ENCODE peak calls at places on chromosomes 1 and 21, in nine cellular contexts. Z is PC-3, E is Peyer's patch, G is endodermal cell, T is heart left ventricle, R is kidney epithelial cell, L is right atrium auricular region, W is upper lobe of right lung, C is Panc1. P is an unnamed sample.

GRCh38 chr1:47406966-47407365 is 9.1 kb upstream of the FOXE3 start:
- DNase-seq in Z (no peak), E (no peak), G (no peak), T (no peak), R (no peak), L (no peak), W (no peak), C (no peak), P (no peak)

GRCh38 chr1:152220166-152221163 is 3.5 kb downstream of the HRNR start:
- DNase-seq in Z (no peak), E (no peak), G (no peak), T (no peak), R (no peak), L (no peak), W (peak; percentile 55), C (no peak), P (no peak)

GRCh38 chr1:235502601-235503332 is 1.5 kb downstream of the B3GALNT2 start:
- DNase-seq in Z (peak; percentile 28), E (no peak), G (no peak), T (no peak), R (no peak), L (no peak), W (no peak), C (no peak), P (no peak)

GRCh38 chr1:209409786-209410185 is 173.7 kb upstream of the CAMK1G start:
- DNase-seq in Z (peak; percentile 99), E (no peak), G (no peak), T (no peak), R (peak; percentile 48), L (no peak), W (no peak), C (no peak), P (no peak)

GRCh38 chr21:19853709-19854575 is 1144.3 kb upstream of the NCAM2 start:
- DNase-seq in Z (no peak), E (peak; percentile 20), G (peak; percentile 55), T (no peak), R (no peak), L (no peak), W (peak; percentile 47), C (no peak), P (no peak)

GRCh38 chr1:68112835-68113243 is 62.4 kb upstream of the DIRAS3 start:
- DNase-seq in Z (peak; percentile 95), E (no peak), G (peak; percentile 22), T (no peak), R (no peak), L (no peak), W (no peak), C (no peak), P (no peak)

GRCh38 chr1:169511339-169512028 is 25.7 kb upstream of the SLC19A2 start:
- DNase-seq in Z (peak; percentile 93), E (no peak), G (no peak), T (no peak), R (peak; percentile 56), L (peak; percentile 70), W (no peak), C (no peak), P (no peak)

GRCh38 chr1:79105499-79105898 is 99.0 kb upstream of the ADGRL4 start:
- DNase-seq in Z (no peak), E (no peak), G (no peak), T (no peak), R (no peak), L (no peak), W (no peak), C (no peak), P (no peak)

GRCh38 chr1:58439946-58440345 is 106.6 kb downstream of the OMA1 start:
- DNase-seq in Z (no peak), E (no peak), G (no peak), T (no peak), R (no peak), L (no peak), W (no peak), C (no peak), P (no peak)

GRCh38 chr1:48076017-48076416 is 78.8 kb upstream of the TRABD2B start:
- DNase-seq in Z (no peak), E (no peak), G (peak; percentile 12), T (no peak), R (no peak), L (no peak), W (no peak), C (no peak), P (no peak)

GRCh38 chr1:29698033-29698432 is 461.7 kb downstream of the PTPRU start:
- DNase-seq in Z (peak; percentile 85), E (no peak), G (peak; percentile 90), T (no peak), R (no peak), L (no peak), W (peak; percentile 60), C (no peak), P (no peak)

GRCh38 chr1:91768786-91769697 is 116.9 kb downstream of the TGFBR3 start:
- DNase-seq in Z (peak; percentile 73), E (no peak), G (no peak), T (no peak), R (no peak), L (no peak), W (no peak), C (no peak), P (no peak)

GRCh38 chr1:162391790-162392563 is 10.4 kb downstream of the C1orf226 start:
- DNase-seq in Z (peak; percentile 71), E (no peak), G (peak; percentile 60), T (no peak), R (no peak), L (peak; percentile 51), W (no peak), C (peak; percentile 22), P (no peak)

GRCh38 chr1:89198500-89199072 is at the start of gene GBP4:
- DNase-seq in Z (peak; percentile 20), E (peak; percentile 64), G (peak; percentile 54), T (peak; percentile 76), R (peak; percentile 5), L (peak; percentile 62), W (peak; percentile 68), C (no peak), P (no peak)

GRCh38 chr1:228059536-228060457 is 22.7 kb upstream of the ARF1 start:
- DNase-seq in Z (peak; percentile 94), E (peak; percentile 96), G (peak; percentile 100), T (peak; percentile 75), R (no peak), L (no peak), W (peak; percentile 99), C (no peak), P (no peak)

GRCh38 chr1:228062085-228062791 is 20.3 kb upstream of the ARF1 start:
- DNase-seq in Z (no peak), E (peak; percentile 33), G (no peak), T (peak; percentile 57), R (no peak), L (no peak), W (peak; percentile 61), C (no peak), P (no peak)

GRCh38 chr1:228061411-228062084 is 21.0 kb upstream of the ARF1 start:
- DNase-seq in Z (no peak), E (peak; percentile 27), G (no peak), T (no peak), R (no peak), L (no peak), W (peak; percentile 62), C (no peak), P (no peak)

GRCh38 chr1:228058981-228059535 is 23.4 kb upstream of the ARF1 start:
- DNase-seq in Z (no peak), E (no peak), G (no peak), T (peak; percentile 66), R (no peak), L (no peak), W (no peak), C (no peak), P (no peak)

DNA sequence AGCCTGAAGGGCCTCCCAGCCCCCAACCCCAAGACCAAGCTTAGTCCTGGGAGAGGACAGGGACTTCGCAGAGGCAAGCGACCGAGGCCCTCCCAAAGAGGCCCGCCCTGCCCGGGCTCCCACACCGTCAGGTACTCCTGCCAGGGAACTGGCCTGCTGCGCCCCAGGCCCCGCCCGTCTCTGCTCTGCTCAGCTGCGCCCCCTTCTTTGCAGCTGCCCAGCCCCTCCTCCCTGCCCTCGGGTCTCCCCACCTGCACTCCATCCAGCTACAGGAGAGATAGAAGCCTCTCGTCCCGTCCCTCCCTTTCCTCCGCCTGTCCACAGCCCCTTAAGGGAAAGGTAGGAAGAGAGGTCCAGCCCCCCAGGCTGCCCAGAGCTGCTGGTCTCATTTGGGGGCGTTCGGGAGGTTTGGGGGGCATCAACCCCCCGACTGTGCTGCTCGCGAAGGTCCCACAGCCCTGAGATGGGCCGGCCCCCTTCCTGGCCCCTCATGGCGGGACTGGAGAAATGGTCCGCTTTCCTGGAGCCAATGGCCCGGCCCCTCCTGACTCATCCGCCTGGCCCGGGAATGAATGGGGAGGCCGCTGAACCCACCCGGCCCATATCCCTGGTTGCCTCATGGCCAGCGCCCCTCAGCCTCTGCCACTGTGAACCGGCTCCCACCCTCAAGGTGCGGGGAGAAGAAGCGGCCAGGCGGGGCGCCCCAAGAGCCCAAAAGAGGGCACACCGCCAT is 21.9 kb upstream of the ARF1 start:
- DNase-seq in Z (no peak), E (peak; percentile 58), G (peak; percentile 92), T (peak; percentile 42), R (no peak), L (no peak), W (peak; percentile 81), C (no peak), P (no peak)
- H3K4me3 ChIP-seq in Z (peak overlapping the region; percentile 58), E (peak overlapping the region; percentile 49), G (peak overlapping the region; percentile 29), T (no peak overlapping the region), R (peak overlapping the region; percentile 29), L (peak overlapping the region; percentile 17), W (peak overlapping the region; percentile 38), C (peak overlapping the region; percentile 46), P (peak overlapping the region; percentile 49)

GRCh38 chr1:22645936-22646335 is 2.5 kb downstream of the C1QC start:
- DNase-seq in Z (no peak), E (no peak), G (no peak), T (no peak), R (no peak), L (no peak), W (peak; percentile 77), C (no peak), P (no peak)
- H3K4me3 ChIP-seq in Z (no peak overlapping the region), E (peak overlapping the region; percentile 31), G (no peak overlapping the region), T (peak overlapping the region; percentile 44), R (no peak overlapping the region), L (no peak overlapping the region), W (peak overlapping the region; percentile 34), C (no peak overlapping the region), P (peak overlapping the region; percentile 61)

DNA sequence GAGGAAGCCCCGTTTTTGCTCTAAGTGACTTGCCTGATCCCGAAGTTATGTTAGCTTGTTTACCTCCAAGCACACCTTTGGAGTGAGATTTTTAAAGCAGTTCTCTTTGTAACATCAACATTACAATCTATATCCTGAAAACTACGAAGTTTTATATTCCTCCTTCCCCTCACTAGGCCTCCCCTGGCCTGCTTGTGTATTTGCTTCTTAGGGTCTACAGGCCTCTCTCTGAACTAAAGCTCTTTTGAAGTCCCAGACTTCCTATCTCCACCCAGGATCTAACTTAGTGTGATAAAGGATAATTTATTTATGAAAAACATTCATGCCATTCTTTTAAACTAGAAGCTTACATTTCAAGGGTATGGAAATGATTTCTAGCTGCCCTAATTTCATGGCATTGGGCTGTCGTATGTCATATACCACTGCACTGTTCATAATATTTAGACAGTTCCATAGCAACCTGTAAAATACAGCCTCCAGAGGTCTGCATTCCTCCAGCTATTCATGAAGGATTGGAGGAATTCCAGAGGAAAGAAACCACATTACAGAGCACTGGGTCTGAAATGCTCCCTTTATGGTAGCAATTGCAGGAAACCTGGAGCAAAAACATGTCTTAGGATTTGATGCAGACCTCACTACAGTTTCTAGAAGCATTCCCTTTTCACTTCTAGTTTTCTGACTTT is 36.0 kb upstream of the RGS1 start:
- DNase-seq in Z (peak; percentile 88), E (no peak), G (no peak), T (no peak), R (peak; percentile 89), L (no peak), W (no peak), C (no peak), P (no peak)
- H3K4me3 ChIP-seq in Z (no peak overlapping the region), E (no peak overlapping the region), G (no peak overlapping the region), T (no peak overlapping the region), R (no peak overlapping the region), L (no peak overlapping the region), W (no peak overlapping the region), C (no peak overlapping the region), P (no peak overlapping the region)

GRCh38 chr1:110130113-110130591 is 17.9 kb downstream of the UBL4B start:
- DNase-seq in Z (no peak), E (no peak), G (peak; percentile 87), T (no peak), R (no peak), L (no peak), W (no peak), C (no peak), P (no peak)
- H3K4me3 ChIP-seq in Z (no peak overlapping the region), E (peak overlapping the region; percentile 10), G (no peak overlapping the region), T (no peak overlapping the region), R (no peak overlapping the region), L (no peak overlapping the region), W (no peak overlapping the region), C (no peak overlapping the region), P (peak overlapping the region; percentile 42)